ENCODE peak calls at places on chromosome 19, in six cellular contexts. S is GM10248, J is body of pancreas, F is neural progenitor cell, V is fibroblast of lung, L is thoracic aorta. C is an unnamed sample.

GRCh38 chr19:40646564-40647254 is 43.7 kb downstream of the NUMBL start:
- DNase-seq in J (no peak), S (no peak), L (no peak), F (no peak), V (peak), C (no peak)

GRCh38 chr19:18743281-18743825 is 47.8 kb downstream of the COMP start:
- DNase-seq in L (no peak), V (peak), S (no peak), F (peak), J (peak), C (no peak)

GRCh38 chr19:40282920-40283319 is 2.2 kb downstream of the AKT2 start:
- DNase-seq in F (no peak), L (no peak), S (no peak), J (no peak), V (peak), C (no peak)

GRCh38 chr19:8101311-8101710 is 48.1 kb downstream of the FBN3 start:
- DNase-seq in F (no peak), S (no peak), L (no peak), V (no peak), J (no peak), C (no peak)

GRCh38 chr19:39038098-39038497 is 5.7 kb upstream of the FBXO27 start:
- DNase-seq in L (no peak), F (peak), S (no peak), J (peak), V (peak), C (peak)

GRCh38 chr19:3108775-3109174 is 14.6 kb downstream of the GNA11 start:
- DNase-seq in J (peak), S (peak), F (peak), L (no peak), V (peak), C (peak)

GRCh38 chr19:30214651-30215051 is 157.5 kb upstream of the ZNF536 start:
- DNase-seq in L (no peak), J (no peak), V (no peak), F (no peak), S (no peak), C (peak)

GRCh38 chr19:15280915-15281683 is 48.9 kb upstream of the EPHX3 start:
- DNase-seq in J (peak), L (no peak), F (peak), V (peak), S (no peak), C (no peak)

GRCh38 chr19:39126593-39127187 is 1.1 kb downstream of the PAK4 start:
- DNase-seq in V (peak), L (no peak), S (no peak), J (peak), F (peak), C (no peak)

GRCh38 chr19:2056810-2057192 is 5.8 kb upstream of the MKNK2 start:
- DNase-seq in V (no peak), S (no peak), J (peak), L (no peak), F (no peak), C (no peak)

GRCh38 chr19:37718357-37718756 is 1.2 kb downstream of the ZNF607 start:
- DNase-seq in J (no peak), L (no peak), F (peak), S (no peak), V (no peak), C (no peak)

GRCh38 chr19:14089662-14090508 is 666 bp downstream of the SAMD1 start:
- DNase-seq in F (peak), V (peak), L (no peak), S (peak), J (peak), C (peak)
- TF ChIP-seq CTCF in F (no peak), V (no peak), L (no peak), S (peak), J (no peak), C (no peak)

DNA sequence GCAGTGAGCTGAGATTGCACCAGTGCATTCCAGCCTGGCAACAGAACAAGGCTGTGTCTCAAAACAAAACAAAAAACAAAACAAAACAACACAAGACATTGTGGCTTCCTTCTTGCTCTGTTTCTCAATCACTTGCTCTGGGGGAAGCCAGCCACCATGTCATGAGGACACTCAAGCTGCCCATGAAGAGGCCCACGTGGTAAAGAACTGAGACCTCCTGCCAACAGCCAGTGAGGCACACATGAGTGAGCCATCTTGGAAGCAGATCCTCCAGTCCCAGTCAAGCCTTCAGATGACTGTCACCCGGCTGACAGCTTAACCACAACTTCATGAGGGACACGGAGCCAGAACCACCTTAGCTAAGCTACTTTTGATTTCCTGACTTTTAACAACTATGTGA is 25.2 kb downstream of the CPT1C start:
- DNase-seq in S (no peak), F (no peak), V (no peak), L (no peak), J (no peak), C (no peak)
- TF ChIP-seq CTCF in S (no peak), F (no peak), V (no peak), L (no peak), J (no peak), C (no peak)

DNA sequence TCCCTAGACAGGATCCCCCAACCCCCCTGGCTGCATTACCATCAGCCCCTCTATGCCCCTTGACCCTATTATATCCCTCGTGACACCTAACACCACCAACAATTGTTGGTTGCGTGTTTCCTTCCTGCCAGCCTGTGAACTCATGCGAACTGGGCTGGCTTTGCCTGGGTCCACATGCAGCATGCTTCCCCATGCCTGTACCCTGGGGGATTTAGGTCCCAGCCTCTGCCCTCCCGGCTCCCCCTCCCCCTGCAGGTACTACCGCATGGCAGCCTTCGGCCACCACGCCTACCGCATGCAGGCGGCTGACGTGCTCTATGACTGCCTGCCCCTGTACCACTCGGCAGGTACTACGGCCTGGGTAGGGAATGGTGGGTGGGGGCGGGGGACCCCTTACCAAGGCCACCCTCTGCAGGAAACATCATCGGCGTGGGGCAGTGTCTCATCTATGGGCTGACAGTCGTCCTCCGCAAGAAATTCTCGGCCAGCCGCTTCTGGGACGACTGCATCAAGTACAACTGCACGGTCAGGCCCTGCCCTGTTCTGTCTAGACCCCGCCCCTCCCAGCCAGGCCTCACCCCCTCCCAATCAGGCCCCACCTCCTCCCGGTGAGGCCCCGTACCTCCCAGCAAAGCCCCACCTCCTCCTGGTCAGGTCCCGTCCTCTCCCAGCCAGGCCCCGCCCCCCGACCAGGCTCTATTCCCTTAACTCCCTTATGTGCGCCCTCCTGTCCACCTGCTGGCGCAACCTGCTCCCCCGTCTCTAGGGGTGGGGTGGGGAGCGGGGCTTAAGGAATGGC is 18.5 kb downstream of the SLC27A1 start:
- DNase-seq in L (no peak), F (peak), V (no peak), J (peak), S (peak), C (peak)
- TF ChIP-seq CTCF in L (no peak), F (peak), V (no peak), J (peak), S (peak), C (no peak)

GRCh38 chr19:55353803-55354697 is 469 bp downstream of the COX6B2 start:
- DNase-seq in L (no peak), S (peak), V (peak), J (peak), F (peak), C (peak)

GRCh38 chr19:55355213-55355821 is 798 bp upstream of the COX6B2 start:
- DNase-seq in V (no peak), F (peak), J (no peak), L (no peak), S (no peak), C (no peak)

GRCh38 chr19:55353356-55353802 is 1.1 kb downstream of the COX6B2 start:
- DNase-seq in S (no peak), J (no peak), V (no peak), L (no peak), F (no peak), C (no peak)

GRCh38 chr19:55352746-55353145 is 1.8 kb downstream of the COX6B2 start:
- DNase-seq in L (no peak), F (no peak), J (no peak), S (no peak), V (no peak), C (no peak)

DNA sequence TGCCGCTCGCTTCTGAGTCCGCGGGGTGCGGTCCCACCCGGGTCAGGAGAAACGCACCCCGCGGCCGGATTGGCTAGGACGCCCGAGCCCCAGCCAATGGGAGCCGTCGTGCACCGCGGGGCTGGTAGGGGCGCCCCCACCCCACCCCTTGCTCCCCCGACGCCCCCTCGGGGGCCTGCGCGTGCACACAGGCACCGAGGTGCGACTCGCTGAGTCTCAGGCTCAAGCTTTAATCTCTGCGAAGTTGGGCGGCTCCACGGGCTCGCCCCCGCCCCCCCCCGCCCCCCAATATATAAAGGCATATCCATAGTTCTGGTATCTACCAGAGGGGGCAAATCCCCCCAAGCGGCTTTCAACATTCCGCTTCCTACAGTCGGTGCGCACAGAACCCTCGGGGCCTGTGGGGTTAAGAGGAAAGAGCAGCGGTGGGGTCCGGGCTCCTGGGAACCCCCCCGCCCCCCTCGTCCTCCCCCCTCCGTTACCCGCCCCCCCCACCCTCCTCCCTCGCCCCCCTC is at the start of gene COX6B2:
- DNase-seq in J (no peak), L (no peak), V (no peak), S (no peak), F (peak), C (no peak)
- TF ChIP-seq CTCF in J (no peak), L (no peak), V (no peak), S (no peak), F (no peak), C (no peak)